ENCODE peak calls at places on chromosomes 6 and 20, in four cellular contexts. C is left cardiac atrium, J is germinal center, S is brain microvascular endothelial cell. K is an unnamed sample.
A peak's percentile ranks its signal among the peaks of the same experiment; 100 is the strongest.

GRCh38 chr6:136600818-136601217 is 50.6 kb upstream of the MAP7 start:
- DNase-seq in S (no peak), C (no peak), J (no peak), K (no peak)

GRCh38 chr20:45945678-45946148 is 11.2 kb downstream of the PCIF1 start:
- DNase-seq in C (no peak), J (no peak), S (peak; percentile 76), K (no peak)

GRCh38 chr6:11770546-11771466 is 7.8 kb downstream of the ADTRP start:
- DNase-seq in C (peak; percentile 91), S (peak; percentile 98), J (no peak), K (no peak)

GRCh38 chr6:56959094-56959493 is 4.2 kb downstream of the BEND6 start:
- DNase-seq in S (no peak), J (no peak), C (no peak), K (no peak)

GRCh38 chr20:40564997-40565680 is 123.9 kb downstream of the MAFB start:
- DNase-seq in S (peak; percentile 76), C (no peak), J (no peak), K (no peak)

GRCh38 chr20:43492101-43492500 is 15.4 kb upstream of the L3MBTL1 start:
- DNase-seq in C (no peak), S (no peak), J (no peak), K (no peak)

GRCh38 chr6:119627908-119628669 is 278.5 kb upstream of the MAN1A1 start:
- DNase-seq in S (no peak), C (no peak), J (no peak), K (no peak)

GRCh38 chr20:18362916-18363315 is 74.6 kb downstream of the ZNF133 start:
- DNase-seq in C (no peak), J (no peak), S (no peak), K (no peak)

GRCh38 chr20:48603116-48603818 is 224.5 kb downstream of the PREX1 start:
- DNase-seq in C (no peak), J (no peak), S (no peak), K (no peak)

GRCh38 chr6:117469356-117469755 is 13.1 kb upstream of the DCBLD1 start:
- DNase-seq in J (no peak), S (no peak), C (no peak), K (no peak)

GRCh38 chr20:63848003-63848911 is 13.0 kb upstream of the ABHD16B start:
- DNase-seq in C (no peak), S (no peak), J (no peak), K (no peak)

GRCh38 chr20:58546312-58546711 is 31.1 kb upstream of the APCDD1L start:
- DNase-seq in C (no peak), S (no peak), J (no peak), K (no peak)

GRCh38 chr6:77876300-77876699 is 223.5 kb downstream of the MEI4 start:
- DNase-seq in C (no peak), S (peak; percentile 16), J (no peak), K (no peak)

GRCh38 chr6:159821726-159822125 is 21.6 kb downstream of the PNLDC1 start:
- DNase-seq in J (no peak), C (no peak), S (no peak), K (no peak)

GRCh38 chr6:3549314-3549940 is 92.6 kb upstream of the SLC22A23 start:
- DNase-seq in S (no peak), J (no peak), C (no peak), K (no peak)

GRCh38 chr6:166466178-166467122 is 83.7 kb upstream of the MPC1 start:
- DNase-seq in C (no peak), S (peak; percentile 59), J (no peak), K (no peak)

GRCh38 chr20:1648101-1648500 is 9.5 kb downstream of the SIRPG start:
- DNase-seq in J (no peak), C (no peak), S (no peak), K (no peak)

GRCh38 chr6:225121-225721 is 67.1 kb upstream of the DUSP22 start:
- DNase-seq in S (no peak), C (no peak), J (no peak), K (peak; percentile 22)

GRCh38 chr20:18916886-18917785 is 103.6 kb downstream of the SCP2D1 start:
- DNase-seq in S (peak; percentile 28), J (no peak), C (no peak), K (no peak)

GRCh38 chr6:69918766-69919165 is 52.4 kb downstream of the COL19A1 start:
- DNase-seq in J (no peak), C (no peak), S (no peak), K (no peak)

GRCh38 chr6:130161627-130162404 is 60.9 kb downstream of the SAMD3 start:
- DNase-seq in C (peak; percentile 26), S (no peak), J (no peak), K (no peak)